ENCODE peak calls at places on chromosomes 1 and 21, in six cellular contexts. H is psoas muscle, R is uterus, D is cardiac muscle cell, C is osteocyte, W is OCI-LY7. A is an unnamed sample.

GRCh38 chr1:202085682-202086373 is 36.9 kb upstream of the GPR37L1 start:
- DNase-seq in D (peak), W (no peak), R (no peak), C (no peak), H (no peak), A (no peak)

GRCh38 chr21:42853621-42854020 is 25.7 kb downstream of the WDR4 start:
- DNase-seq in H (no peak), R (no peak), D (no peak), C (peak), W (no peak), A (no peak)

GRCh38 chr21:42391297-42391696 is 4.6 kb downstream of the TMPRSS3 start:
- DNase-seq in W (no peak), C (no peak), H (peak), R (no peak), D (no peak), A (no peak)

GRCh38 chr1:157496121-157496526 is 56.2 kb downstream of the FCRL5 start:
- DNase-seq in H (no peak), C (peak), W (peak), D (peak), R (no peak), A (peak)

GRCh38 chr1:36955016-36955415 is 79.3 kb downstream of the GRIK3 start:
- DNase-seq in W (peak), H (no peak), D (no peak), R (no peak), C (no peak), A (no peak)

GRCh38 chr1:7915826-7916225 is 24.8 kb downstream of the TNFRSF9 start:
- DNase-seq in H (no peak), C (no peak), W (no peak), D (no peak), R (no peak), A (no peak)

GRCh38 chr1:90729484-90730246 is 12.6 kb upstream of the BARHL2 start:
- DNase-seq in H (no peak), W (peak), D (no peak), R (no peak), C (no peak), A (no peak)

GRCh38 chr1:182977480-182977879 is 24.5 kb upstream of the SHCBP1L start:
- DNase-seq in D (no peak), W (no peak), H (no peak), C (no peak), R (no peak), A (no peak)

GRCh38 chr21:29187939-29188338 is 57.5 kb downstream of the MAP3K7CL start:
- DNase-seq in H (peak), W (no peak), R (peak), C (no peak), D (peak), A (no peak)

GRCh38 chr1:42335809-42336518 is 929 bp upstream of the FOXJ3 start:
- DNase-seq in W (no peak), D (peak), R (no peak), H (no peak), C (no peak), A (no peak)

GRCh38 chr1:184222561-184223157 is 164.2 kb upstream of the C1orf21 start:
- DNase-seq in W (peak), D (peak), R (peak), H (peak), C (no peak), A (peak)

GRCh38 chr21:44618504-44618903 is 6.6 kb downstream of the KRTAP10-8 start:
- DNase-seq in C (peak), D (peak), W (peak), R (no peak), H (peak), A (no peak)

GRCh38 chr1:2391034-2391384 is 345 bp downstream of the MORN1 start:
- DNase-seq in D (no peak), R (no peak), W (peak), H (peak), C (no peak), A (no peak)

GRCh38 chr21:39182484-39183271 is 573 bp downstream of the PSMG1 start:
- DNase-seq in D (peak), R (peak), H (no peak), W (no peak), C (no peak), A (no peak)

GRCh38 chr1:195714248-195714647 is 894.0 kb downstream of the KCNT2 start:
- DNase-seq in R (no peak), W (no peak), H (no peak), C (no peak), D (peak), A (no peak)

GRCh38 chr1:43205671-43206070 is 33.5 kb downstream of the CFAP57 start:
- DNase-seq in D (peak), W (no peak), H (no peak), R (no peak), C (no peak), A (no peak)

GRCh38 chr1:62746809-62747138 is 37.2 kb upstream of the ATG4C start:
- DNase-seq in H (no peak), C (no peak), D (no peak), R (no peak), W (no peak), A (no peak)

GRCh38 chr1:163035791-163036249 is 33.3 kb upstream of the RGS4 start:
- DNase-seq in C (no peak), D (peak), W (no peak), H (no peak), R (no peak), A (no peak)

GRCh38 chr1:197620660-197621273 is 154.5 kb downstream of the DENND1B start:
- DNase-seq in R (no peak), W (no peak), C (no peak), D (no peak), H (no peak), A (no peak)

GRCh38 chr1:235919127-235919796 is 52.6 kb upstream of the LYST start:
- DNase-seq in R (no peak), D (no peak), H (no peak), W (no peak), C (no peak), A (no peak)

GRCh38 chr1:154154534-154155181 is at the start of gene NUP210L:
- DNase-seq in C (no peak), D (peak), R (peak), W (no peak), H (peak), A (peak)

GRCh38 chr1:1157914-1158710 is 15.6 kb upstream of the TTLL10 start:
- DNase-seq in D (peak), C (no peak), R (peak), W (peak), H (peak), A (no peak)

GRCh38 chr1:229509576-229509975 is 1.4 kb upstream of the NUP133 start:
- DNase-seq in H (no peak), W (no peak), C (no peak), R (no peak), D (peak), A (no peak)

GRCh38 chr1:201049248-201049831 is 25.8 kb upstream of the KIF21B start:
- DNase-seq in W (no peak), R (no peak), C (no peak), D (no peak), H (no peak), A (no peak)

GRCh38 chr1:201051399-201051798 is 27.9 kb upstream of the KIF21B start:
- DNase-seq in D (no peak), R (no peak), C (no peak), W (no peak), H (no peak), A (no peak)

GRCh38 chr1:201050515-201051277 is 27.2 kb upstream of the KIF21B start:
- DNase-seq in D (peak), R (no peak), C (no peak), W (no peak), H (no peak), A (no peak)

GRCh38 chr1:201054030-201054635 is 30.6 kb upstream of the KIF21B start:
- DNase-seq in D (no peak), W (no peak), C (no peak), H (no peak), R (no peak), A (no peak)

GRCh38 chr1:201053155-201053860 is 29.8 kb upstream of the KIF21B start:
- DNase-seq in W (peak), H (no peak), R (no peak), D (no peak), C (no peak), A (no peak)
- TF ChIP-seq CTCF in W (no peak), H (no peak), R (no peak), D (no peak), C (no peak), A (no peak)

GRCh38 chr1:35269989-35270289 is 1.4 kb downstream of the ZMYM4 start:
- DNase-seq in R (no peak), H (no peak), W (no peak), C (no peak), D (no peak), A (no peak)

GRCh38 chr1:35269190-35269988 is 880 bp downstream of the ZMYM4 start:
- DNase-seq in W (peak), C (no peak), R (no peak), H (no peak), D (peak), A (no peak)

GRCh38 chr1:35264861-35265260 is 3.6 kb upstream of the ZMYM4 start:
- DNase-seq in H (no peak), D (peak), W (no peak), C (no peak), R (no peak), A (no peak)

GRCh38 chr1:35266306-35266705 is 2.2 kb upstream of the ZMYM4 start:
- DNase-seq in R (no peak), D (no peak), W (no peak), C (no peak), H (no peak), A (no peak)

GRCh38 chr1:35268282-35269189 is at the start of gene ZMYM4:
- DNase-seq in D (peak), R (peak), H (peak), C (peak), W (peak), A (peak)
- TF ChIP-seq CTCF in D (no peak), R (no peak), H (no peak), C (peak), W (no peak), A (no peak)

GRCh38 chr1:244735404-244735803 is 82.5 kb downstream of the DESI2 start:
- DNase-seq in R (no peak), C (no peak), D (no peak), W (no peak), H (no peak), A (no peak)

GRCh38 chr1:244732846-244733450 is 80.0 kb downstream of the DESI2 start:
- DNase-seq in H (no peak), D (no peak), W (no peak), C (no peak), R (no peak), A (no peak)

GRCh38 chr1:244731651-244732050 is 78.7 kb downstream of the DESI2 start:
- DNase-seq in D (no peak), W (no peak), R (no peak), H (no peak), C (no peak), A (no peak)

GRCh38 chr1:244730934-244731434 is 78.1 kb downstream of the DESI2 start:
- DNase-seq in R (no peak), D (no peak), C (no peak), H (no peak), W (no peak), A (no peak)

DNA sequence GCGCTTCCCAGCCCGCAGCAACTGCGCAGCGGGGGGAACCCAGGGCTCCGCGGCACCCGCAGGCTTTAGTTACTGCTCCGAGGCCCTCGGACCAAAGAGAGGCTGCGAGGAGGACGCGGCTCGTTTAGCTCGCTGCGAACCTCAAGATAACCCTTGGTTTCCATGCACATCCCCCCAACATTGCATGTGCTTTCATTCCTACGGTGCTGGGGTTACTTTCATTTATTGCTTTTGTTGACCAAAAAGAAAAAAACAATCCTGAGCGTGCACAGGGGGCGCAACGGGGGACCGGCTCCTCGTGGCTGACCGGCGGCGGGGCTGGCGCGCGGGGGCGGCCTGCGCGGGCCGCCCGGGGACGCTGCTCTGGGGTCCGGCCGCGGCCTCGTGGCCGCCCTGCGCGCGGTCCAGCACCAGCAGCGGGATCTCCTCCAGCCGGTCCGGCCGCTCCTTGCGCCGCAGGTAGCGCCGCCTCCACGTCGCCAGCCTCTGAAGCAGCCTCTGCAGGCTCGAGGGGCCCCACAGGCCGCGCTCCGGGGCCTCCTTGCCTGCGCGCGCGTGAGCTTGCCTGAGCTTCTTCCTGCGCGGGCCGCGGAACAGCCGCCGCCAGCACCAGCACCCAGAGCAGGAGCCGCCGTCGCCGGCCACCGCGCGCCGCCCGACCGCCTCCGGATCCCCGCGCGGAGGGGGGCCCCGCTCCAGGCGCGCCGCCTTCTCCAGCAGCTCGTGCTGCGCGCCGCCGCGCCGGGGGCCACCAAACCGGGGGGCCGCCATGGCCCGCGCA is 77.4 kb downstream of the DESI2 start:
- DNase-seq in R (peak), C (peak), W (peak), D (peak), H (peak), A (no peak)
- TF ChIP-seq CTCF in R (peak), C (no peak), W (no peak), D (no peak), H (no peak), A (no peak)

GRCh38 chr1:33501309-33501708 is 28.9 kb downstream of the ZSCAN20 start:
- DNase-seq in H (no peak), R (no peak), D (no peak), C (no peak), W (peak), A (no peak)

GRCh38 chr1:33501774-33502173 is 29.3 kb downstream of the ZSCAN20 start:
- DNase-seq in C (no peak), R (no peak), H (no peak), W (no peak), D (no peak), A (no peak)

GRCh38 chr1:33497410-33497809 is 25.0 kb downstream of the ZSCAN20 start:
- DNase-seq in D (no peak), H (no peak), R (no peak), C (no peak), W (no peak), A (no peak)

GRCh38 chr1:33502726-33503125 is 30.3 kb downstream of the ZSCAN20 start:
- DNase-seq in C (no peak), W (no peak), D (peak), H (no peak), R (no peak), A (no peak)

GRCh38 chr1:33500547-33500946 is 28.1 kb downstream of the ZSCAN20 start:
- DNase-seq in H (no peak), C (no peak), R (no peak), D (no peak), W (no peak), A (no peak)
- TF ChIP-seq CTCF in H (no peak), C (no peak), R (no peak), D (peak), W (peak), A (no peak)

DNA sequence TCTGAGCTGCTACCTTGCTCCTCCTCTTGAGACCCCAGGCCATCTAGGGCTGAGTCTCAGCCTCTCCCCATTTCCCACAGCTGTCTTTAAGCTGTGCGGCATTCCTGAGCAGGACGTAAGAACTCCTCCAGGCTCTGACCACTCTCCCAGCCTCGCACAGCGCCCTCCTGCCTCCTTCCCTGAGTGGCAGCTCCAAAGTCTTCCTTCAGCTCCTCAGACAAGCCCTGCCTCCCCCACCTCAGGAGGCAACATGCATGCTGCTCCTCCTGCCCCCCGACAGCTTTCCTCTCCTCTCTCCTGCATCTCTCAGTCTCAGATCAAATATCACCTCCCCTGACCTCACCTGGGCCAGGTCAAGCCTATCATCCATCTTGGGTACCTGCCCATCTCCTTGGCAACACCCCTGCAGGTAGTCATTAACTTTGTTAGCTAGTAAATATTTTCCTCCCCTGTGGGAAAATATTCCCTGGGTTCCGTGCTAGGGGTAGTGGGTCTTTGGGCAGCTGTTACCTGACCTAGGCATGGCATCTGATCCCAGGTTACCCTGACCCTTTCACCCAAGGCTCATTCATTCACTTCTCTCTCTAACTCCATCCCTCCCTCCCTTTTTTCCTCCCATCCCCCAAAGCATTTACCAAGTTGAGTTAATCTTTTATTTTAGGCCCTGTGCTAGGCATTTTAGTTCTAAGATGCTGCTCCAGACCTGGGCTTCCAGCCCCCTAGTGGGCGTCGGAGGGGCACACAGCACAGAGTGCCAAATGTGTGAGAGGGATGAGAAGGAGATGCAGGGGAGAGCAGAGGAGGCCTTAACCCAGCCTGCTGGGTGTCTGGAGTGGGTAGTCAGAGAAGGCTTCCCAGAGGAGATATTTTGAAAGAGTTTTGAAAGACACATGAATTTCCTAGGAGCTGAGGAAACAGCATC is 419.9 kb downstream of the PTPRU start:
- DNase-seq in D (peak), H (no peak), C (peak), R (no peak), W (peak), A (no peak)
- TF ChIP-seq CTCF in D (peak), H (peak), C (peak), R (no peak), W (peak), A (no peak)

DNA sequence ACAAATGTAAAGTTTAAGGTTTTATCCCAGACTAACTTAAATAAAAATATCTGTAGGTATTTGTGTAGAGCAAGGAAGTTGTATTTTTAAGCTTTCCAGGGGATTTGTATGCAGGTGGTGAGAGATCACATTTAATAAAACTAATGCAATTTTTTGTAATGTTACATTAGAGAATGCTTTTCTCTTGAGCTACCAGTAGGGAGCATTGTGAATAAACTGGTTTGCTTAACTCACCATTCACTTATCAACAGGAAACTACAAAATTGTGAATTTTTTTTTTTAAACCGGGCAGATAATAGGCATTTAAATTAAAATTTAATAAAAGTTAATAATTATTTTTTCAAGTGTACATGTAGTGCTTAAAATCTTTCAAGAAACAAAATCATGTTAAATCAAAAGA is 78.6 kb downstream of the IVNS1ABP start:
- DNase-seq in H (no peak), D (peak), C (no peak), R (no peak), W (peak), A (no peak)
- TF ChIP-seq CTCF in H (peak), D (peak), C (peak), R (peak), W (peak), A (no peak)

GRCh38 chr1:28235746-28236655 is at the start of gene ATP5IF1:
- DNase-seq in H (peak), D (peak), C (peak), R (peak), W (peak), A (peak)
- TF ChIP-seq CTCF in H (no peak), D (no peak), C (no peak), R (no peak), W (no peak), A (no peak)

GRCh38 chr1:173253046-173253445 is 45.9 kb upstream of the TNFSF4 start:
- DNase-seq in W (no peak), H (no peak), R (no peak), C (no peak), D (peak), A (no peak)
- TF ChIP-seq CTCF in W (no peak), H (no peak), R (no peak), C (no peak), D (no peak), A (no peak)

GRCh38 chr1:20366766-20367602 is 76.3 kb downstream of the VWA5B1 start:
- DNase-seq in R (no peak), C (no peak), D (peak), H (peak), W (peak), A (no peak)
- TF ChIP-seq CTCF in R (no peak), C (peak), D (peak), H (peak), W (peak), A (peak)

A was measured in tibial nerve.